ENCODE peak calls at places on chromosomes 2 and 18, in eight cellular contexts. F, S, T, H, G, D, O and Q are unnamed samples.

GRCh38 chr2:186059096-186059495 is 320.5 kb downstream of the FSIP2 start:
- DNase-seq in T (no peak), O (no peak), D (no peak), G (no peak), F (no peak), S (no peak), H (no peak), Q (no peak)

GRCh38 chr2:23918837-23919489 is 8.0 kb downstream of the ATAD2B start:
- DNase-seq in H (no peak), S (no peak), T (no peak), O (no peak), D (no peak), G (no peak), F (no peak), Q (no peak)

GRCh38 chr2:114113527-114113926 is 223.6 kb downstream of the ACTR3 start:
- DNase-seq in T (no peak), F (peak; percentile 16), G (no peak), H (no peak), S (no peak), D (peak; percentile 48), O (no peak), Q (no peak)

GRCh38 chr2:10486091-10486490 is 38.0 kb upstream of the ODC1 start:
- DNase-seq in G (no peak), D (no peak), H (no peak), F (no peak), O (no peak), T (no peak), S (no peak), Q (no peak)

GRCh38 chr2:217797661-217798069 is 205.1 kb downstream of the TNS1 start:
- DNase-seq in O (no peak), G (no peak), T (no peak), D (no peak), F (peak; percentile 4), H (no peak), S (no peak), Q (no peak)

GRCh38 chr2:74873678-74874640 is 40.0 kb downstream of the HK2 start:
- DNase-seq in D (no peak), H (no peak), T (no peak), O (no peak), F (no peak), G (no peak), S (no peak), Q (no peak)

GRCh38 chr2:178422097-178422496 is 28.9 kb downstream of the PRKRA start:
- DNase-seq in S (no peak), H (no peak), O (no peak), G (no peak), F (no peak), D (no peak), T (no peak), Q (no peak)

GRCh38 chr2:221844187-221844586 is 272.1 kb upstream of the EPHA4 start:
- DNase-seq in H (no peak), D (no peak), S (no peak), F (no peak), T (no peak), G (no peak), O (no peak), Q (no peak)

GRCh38 chr2:168798076-168798887 is 4.2 kb upstream of the NOSTRIN start:
- DNase-seq in T (no peak), G (no peak), H (no peak), S (no peak), F (peak; percentile 57), O (no peak), D (peak; percentile 50), Q (no peak)

GRCh38 chr2:72222829-72223564 is 75.3 kb upstream of the CYP26B1 start:
- DNase-seq in S (no peak), D (no peak), H (no peak), G (no peak), O (no peak), F (no peak), T (peak; percentile 37), Q (no peak)

GRCh38 chr18:58520964-58521363 is 107.9 kb downstream of the ALPK2 start:
- DNase-seq in O (no peak), G (no peak), F (no peak), T (no peak), S (no peak), H (no peak), D (no peak), Q (no peak)

GRCh38 chr2:198102841-198103240 is 298.4 kb downstream of the PLCL1 start:
- DNase-seq in D (no peak), O (no peak), T (no peak), G (no peak), F (no peak), S (no peak), H (no peak), Q (no peak)

GRCh38 chr2:129502781-129503180 is 476.7 kb upstream of the RAB6C start:
- DNase-seq in D (no peak), H (no peak), T (no peak), F (no peak), S (no peak), O (no peak), G (no peak), Q (no peak)

GRCh38 chr2:55519908-55520885 is 679 bp downstream of the CFAP36 start:
- DNase-seq in S (peak; percentile 20), O (no peak), H (no peak), D (no peak), F (peak; percentile 22), G (no peak), T (no peak), Q (peak; percentile 25)

GRCh38 chr2:228599781-228600180 is 418.3 kb upstream of the SPHKAP start:
- DNase-seq in O (no peak), T (no peak), G (no peak), D (no peak), S (no peak), H (no peak), F (no peak), Q (no peak)

GRCh38 chr2:189412330-189412953 is 28.8 kb upstream of the WDR75 start:
- DNase-seq in G (no peak), O (no peak), S (peak; percentile 13), H (no peak), D (no peak), T (no peak), F (peak; percentile 47), Q (peak; percentile 39)

GRCh38 chr2:6186332-6187100 is 494.3 kb downstream of the SOX11 start:
- DNase-seq in T (no peak), S (no peak), O (no peak), D (no peak), G (peak; percentile 84), H (no peak), F (no peak), Q (peak; percentile 59)